ENCODE peak calls at places on chromosomes 12 and 14, in seven cellular contexts. C is HepG2, N is HCT116, B is SK-N-SH, J is GM12878, W is K562, Y is H1. G is an unnamed sample.

GRCh38 chr12:4701863-4702262 is 18.3 kb upstream of the GALNT8 start:
- DNase-seq in B (no peak), C (no peak), W (no peak), Y (no peak), N (no peak), J (no peak), G (no peak)

GRCh38 chr12:29163146-29163545 is 14.1 kb downstream of the FAR2 start:
- DNase-seq in Y (no peak), J (no peak), W (no peak), B (no peak), C (no peak), N (no peak), G (no peak)

GRCh38 chr14:55416866-55417265 is 5.2 kb upstream of the ATG14 start:
- DNase-seq in N (peak), B (no peak), J (no peak), Y (no peak), C (no peak), W (peak), G (no peak)

GRCh38 chr12:127035011-127035879 is 1231.7 kb upstream of the TMEM132C start:
- DNase-seq in W (no peak), J (no peak), B (no peak), C (no peak), Y (no peak), N (no peak), G (no peak)

GRCh38 chr14:104345316-104346111 is 207.1 kb downstream of the KIF26A start:
- DNase-seq in W (no peak), C (no peak), N (no peak), B (no peak), J (no peak), Y (no peak), G (no peak)

GRCh38 chr14:37139710-37140109 is 32.7 kb downstream of the SLC25A21 start:
- DNase-seq in W (no peak), N (no peak), C (no peak), B (no peak), Y (no peak), J (no peak), G (no peak)

GRCh38 chr14:91029451-91030217 is 30.8 kb downstream of the RPS6KA5 start:
- DNase-seq in N (no peak), Y (no peak), B (no peak), W (peak), C (no peak), J (no peak), G (no peak)

GRCh38 chr12:109863961-109864712 is 16.2 kb downstream of the GLTP start:
- DNase-seq in Y (no peak), B (no peak), J (no peak), N (no peak), W (no peak), C (peak), G (peak)

GRCh38 chr12:100591979-100592378 is 18.5 kb downstream of the GAS2L3 start:
- DNase-seq in C (peak), N (no peak), W (no peak), J (no peak), B (no peak), Y (no peak), G (no peak)

GRCh38 chr14:50001999-50002925 is 109.4 kb downstream of the ARF6 start:
- DNase-seq in B (no peak), N (no peak), C (no peak), J (peak), Y (no peak), W (peak), G (no peak)

GRCh38 chr14:74531467-74531866 is 37.9 kb downstream of the ISCA2 start:
- DNase-seq in J (no peak), B (peak), W (peak), N (peak), Y (peak), C (peak), G (no peak)

GRCh38 chr14:21748869-21749303 is 75.3 kb upstream of the OR4E1 start:
- DNase-seq in W (peak), Y (peak), B (peak), N (peak), J (no peak), C (peak), G (peak)

GRCh38 chr12:6195665-6196535 is 4.3 kb upstream of the CD9 start:
- DNase-seq in Y (peak), J (peak), C (peak), W (peak), B (peak), N (peak), G (peak)

GRCh38 chr12:89280833-89281533 is 71.3 kb downstream of the DUSP6 start:
- DNase-seq in W (no peak), Y (no peak), N (no peak), B (no peak), C (no peak), J (no peak), G (no peak)

GRCh38 chr12:117809509-117809908 is 159.3 kb downstream of the KSR2 start:
- DNase-seq in C (no peak), J (no peak), W (no peak), Y (no peak), B (no peak), N (no peak), G (no peak)

GRCh38 chr14:23123419-23123818 is 4.4 kb upstream of the CEBPE start:
- DNase-seq in N (no peak), W (peak), B (peak), J (no peak), Y (no peak), C (no peak), G (peak)

GRCh38 chr14:54366726-54367707 is 29.8 kb upstream of the CDKN3 start:
- DNase-seq in Y (no peak), W (peak), B (peak), J (no peak), C (peak), N (peak), G (peak)

GRCh38 chr14:77315115-77315944 is 5.4 kb downstream of the POMT2 start:
- DNase-seq in Y (no peak), N (no peak), C (no peak), J (no peak), W (no peak), B (no peak), G (no peak)

GRCh38 chr14:99725774-99726537 is 41.9 kb downstream of the CYP46A1 start:
- DNase-seq in Y (no peak), N (no peak), B (no peak), J (no peak), C (no peak), W (no peak), G (no peak)

GRCh38 chr12:31612819-31613218 is 21.9 kb upstream of the DENND5B start:
- DNase-seq in W (no peak), C (no peak), J (no peak), B (no peak), Y (no peak), N (no peak), G (no peak)

GRCh38 chr12:31620311-31620710 is 29.4 kb upstream of the DENND5B start:
- DNase-seq in C (peak), B (no peak), N (no peak), Y (no peak), W (no peak), J (no peak), G (no peak)

GRCh38 chr12:31622038-31622437 is 31.1 kb upstream of the DENND5B start:
- DNase-seq in Y (no peak), J (no peak), N (no peak), W (peak), B (no peak), C (no peak), G (no peak)

DNA sequence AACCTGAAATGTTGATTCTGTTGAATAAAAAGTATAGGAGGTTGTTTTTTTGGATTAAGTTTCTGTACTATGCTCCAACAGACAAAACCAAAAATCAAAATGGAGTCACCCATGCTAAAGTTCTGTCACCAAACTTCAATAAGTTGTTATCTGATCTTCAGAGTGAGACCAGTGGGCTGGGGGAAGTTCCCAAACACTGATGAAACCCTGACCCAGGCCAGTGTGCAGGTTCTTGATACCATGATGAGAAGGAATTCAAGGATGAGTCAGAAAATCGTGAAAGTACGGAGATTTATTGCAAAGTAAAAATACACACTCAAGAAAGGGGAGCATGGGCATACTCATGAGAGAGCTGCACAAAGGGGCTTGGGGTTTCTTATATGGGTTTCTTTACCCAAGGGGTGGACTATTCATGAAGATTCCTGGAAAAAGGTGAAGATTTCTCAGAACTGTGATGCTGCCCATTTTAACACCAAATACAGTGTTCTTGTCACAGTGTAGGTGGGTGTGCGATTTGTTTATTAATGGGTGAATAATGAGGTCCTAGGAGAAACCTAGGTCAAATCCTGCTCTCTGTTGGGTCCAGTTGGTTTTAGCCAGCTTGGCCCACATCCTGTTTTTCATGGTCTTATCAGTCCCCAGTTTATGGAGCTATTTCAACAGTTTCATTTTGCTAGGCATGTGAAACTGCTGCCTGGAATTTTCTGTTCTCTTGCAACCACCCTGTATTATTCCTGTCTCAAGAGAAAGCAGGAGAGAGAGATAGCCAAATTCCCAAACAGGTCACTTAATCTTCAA is 27.5 kb upstream of the DENND5B start:
- DNase-seq in J (no peak), N (no peak), C (no peak), Y (no peak), W (peak), B (no peak), G (no peak)
- TF ChIP-seq JUND in J (no peak), N (no peak), C (no peak), Y (no peak), W (peak), B (no peak), G (no peak)

GRCh38 chr14:100902295-100902694 is 1.2 kb downstream of the RTL1 start:
- DNase-seq in W (peak), B (peak), Y (no peak), J (no peak), C (peak), N (peak), G (peak)
- TF ChIP-seq JUND in W (no peak), B (no peak), Y (no peak), J (no peak), C (no peak), N (no peak), G (no peak)

DNA sequence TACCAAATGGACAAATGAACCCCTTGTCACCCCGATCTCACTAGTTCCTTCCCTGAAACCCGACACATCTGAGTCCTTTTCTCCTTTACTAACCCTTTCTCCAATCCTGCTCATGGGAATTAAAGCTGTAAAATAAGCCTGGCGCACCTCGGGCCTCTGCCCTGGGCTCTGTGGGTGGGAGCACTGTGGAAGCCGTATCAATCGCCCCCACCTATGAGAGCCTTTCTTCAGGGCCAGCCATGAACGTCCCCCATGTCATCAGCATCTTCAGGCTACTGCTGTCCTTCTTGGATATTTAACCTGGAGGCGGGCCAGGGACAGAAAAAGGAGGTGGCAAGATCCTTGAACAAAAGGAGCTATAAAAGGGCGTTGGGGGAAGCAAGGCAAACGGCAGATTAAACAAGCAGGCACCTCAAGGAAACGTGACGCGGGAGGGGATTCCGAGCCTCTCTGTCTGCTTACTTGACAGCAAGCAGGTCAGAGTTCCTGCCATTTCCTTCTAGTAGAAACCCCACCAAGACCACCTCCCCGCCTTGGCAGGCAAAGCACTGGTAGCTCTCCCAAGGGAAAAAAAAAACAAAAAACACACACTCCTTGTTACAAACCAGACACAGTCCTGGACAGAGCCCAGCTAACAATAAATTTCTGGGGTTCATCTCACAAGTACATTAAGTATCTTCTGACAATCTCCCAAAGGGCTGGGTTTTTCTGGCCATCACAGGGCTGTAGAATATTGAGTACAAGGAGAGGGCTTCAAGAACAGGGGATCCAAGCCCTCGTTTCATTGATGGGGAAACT is 62.9 kb downstream of the DPF3 start:
- DNase-seq in J (no peak), B (no peak), W (no peak), C (no peak), Y (no peak), N (no peak), G (no peak)
- TF ChIP-seq JUND in J (no peak), B (no peak), W (no peak), C (no peak), Y (no peak), N (no peak), G (no peak)

DNA sequence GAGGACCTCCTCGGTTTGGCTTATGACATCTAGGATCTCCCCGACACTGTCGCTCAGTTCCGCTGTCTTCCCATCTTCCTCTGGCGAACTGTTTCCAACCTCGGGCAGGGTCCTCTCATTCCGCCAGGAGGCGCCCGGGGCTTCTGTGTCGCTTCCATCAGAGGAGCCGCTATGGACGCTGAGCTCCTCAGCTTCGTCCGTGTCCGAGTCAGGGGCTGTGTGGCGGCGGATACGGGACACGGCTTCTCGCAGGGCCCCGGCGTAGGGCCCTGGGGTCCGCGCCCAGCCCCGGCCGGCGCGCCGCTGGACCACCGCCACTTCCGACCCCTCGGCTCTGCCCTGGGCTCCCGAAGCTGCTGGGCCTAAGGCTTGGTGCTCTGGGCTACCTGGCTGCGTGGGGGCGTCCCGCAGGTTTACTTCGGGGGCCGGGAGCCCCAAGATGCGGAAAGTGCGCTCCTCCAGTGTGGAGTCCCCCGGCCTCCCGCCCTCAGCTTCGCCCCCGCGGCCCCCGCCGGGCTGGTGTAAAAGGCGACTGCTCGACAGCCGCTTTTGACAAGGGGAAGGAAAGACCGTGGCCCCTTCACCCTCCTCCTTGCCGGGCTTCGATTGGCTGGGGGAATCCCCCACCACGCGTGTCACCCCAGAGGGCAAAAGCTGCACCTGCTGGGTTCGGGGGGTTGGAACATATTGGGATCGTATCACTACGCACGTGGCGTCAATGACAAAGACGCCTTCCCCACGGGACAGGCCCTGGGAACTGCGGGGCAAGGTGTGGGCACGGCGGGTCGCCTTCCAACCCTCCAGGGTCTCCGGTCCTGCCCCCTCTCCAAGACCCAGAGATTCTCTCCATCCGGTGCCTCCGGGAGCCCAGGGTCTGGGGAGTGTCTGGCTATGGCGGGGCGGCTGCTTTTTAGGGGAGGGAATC is 2.1 kb downstream of the DDN start:
- DNase-seq in N (no peak), J (no peak), Y (no peak), W (peak), C (peak), B (peak), G (no peak)
- TF ChIP-seq JUND in N (no peak), J (no peak), Y (no peak), W (peak), C (no peak), B (no peak), G (no peak)

DNA sequence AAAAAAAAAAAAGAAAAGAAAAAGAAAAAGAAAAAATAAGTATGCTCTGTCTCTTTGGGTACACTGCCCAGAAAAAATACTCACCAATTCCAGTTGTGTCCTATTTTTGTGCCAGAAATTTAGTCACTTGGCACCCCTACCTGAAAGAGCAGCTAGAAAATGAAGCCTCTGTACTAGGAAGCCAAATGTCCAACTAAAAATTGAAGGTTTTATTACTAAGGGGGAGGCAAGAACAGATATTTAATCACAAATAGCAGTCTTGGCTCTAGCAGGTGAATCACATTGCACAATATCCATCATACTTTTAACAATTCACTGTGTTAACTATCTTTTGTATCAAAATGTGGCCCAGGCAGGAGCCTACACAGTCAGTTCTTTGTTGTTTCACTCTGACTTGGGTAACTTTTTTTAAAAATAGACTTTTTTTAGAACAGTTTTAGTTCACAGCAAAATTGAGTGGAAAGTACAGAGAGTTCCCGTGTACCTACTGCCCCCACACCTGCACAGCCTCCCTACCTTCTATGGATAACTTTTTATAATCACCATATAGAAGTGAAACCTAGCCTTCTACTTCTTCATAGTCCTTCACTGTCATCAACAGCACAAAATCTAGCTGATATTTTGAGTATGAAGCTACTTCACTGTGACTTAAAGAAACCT is 87.1 kb upstream of the ATF7IP start:
- DNase-seq in Y (no peak), W (no peak), C (no peak), B (no peak), N (no peak), J (no peak), G (no peak)
- TF ChIP-seq JUND in Y (no peak), W (no peak), C (no peak), B (no peak), N (no peak), J (no peak), G (no peak)

GRCh38 chr12:2775431-2775830 is 19.3 kb upstream of the FKBP4 start:
- DNase-seq in Y (no peak), B (no peak), C (no peak), J (no peak), W (no peak), N (no peak), G (peak)

GRCh38 chr12:2776129-2776806 is 18.5 kb upstream of the FKBP4 start:
- DNase-seq in C (no peak), W (no peak), N (no peak), J (no peak), Y (no peak), B (no peak), G (peak)

GRCh38 chr12:2773199-2773875 is 21.4 kb upstream of the FKBP4 start:
- DNase-seq in J (no peak), C (no peak), B (no peak), W (no peak), N (no peak), Y (no peak), G (no peak)

GRCh38 chr12:2769866-2770533 is 24.8 kb upstream of the FKBP4 start:
- DNase-seq in Y (no peak), W (no peak), B (no peak), N (no peak), J (no peak), C (no peak), G (peak)

DNA sequence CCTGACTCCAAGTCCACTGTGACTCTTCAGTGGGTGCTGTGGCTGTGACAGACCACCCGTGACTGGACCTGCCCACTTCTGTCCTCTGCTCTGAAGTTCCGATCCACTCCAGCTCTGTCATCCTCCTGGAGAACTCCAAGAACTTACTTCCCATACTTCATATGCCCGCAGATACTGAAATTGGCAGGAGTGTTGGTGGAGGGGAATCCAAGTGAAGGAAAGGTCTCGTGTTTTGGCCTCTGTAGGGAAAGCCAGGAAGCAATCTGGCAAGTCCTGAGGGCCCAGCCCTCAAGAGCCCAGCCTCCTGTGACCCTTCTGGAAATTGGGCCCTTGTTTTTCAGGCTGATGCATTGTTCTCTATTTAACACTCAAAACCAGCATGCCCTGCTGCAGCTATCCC is 22.4 kb upstream of the FKBP4 start:
- DNase-seq in N (no peak), W (no peak), B (no peak), Y (no peak), C (no peak), J (no peak), G (no peak)
- TF ChIP-seq JUND in N (no peak), W (no peak), B (no peak), Y (no peak), C (no peak), J (no peak), G (no peak)

G was measured in T47D.